ENCODE peak calls at places on chromosome 11, in eight cellular contexts. K is fibroblast of the aortic adventitia; I is IMR-90; Y is kidney epithelial cell; R is CD8-positive, alpha-beta T cell; F is coronary artery; E is right lobe of liver; C is GM23338. P is an unnamed sample.
A peak's percentile ranks its signal among the peaks of the same experiment; 100 is the strongest.

GRCh38 chr11:10502065-10502680 is 38.8 kb downstream of the RNF141 start:
- DNase-seq in C (no peak), F (no peak), R (no peak), K (no peak), Y (no peak), E (no peak), I (no peak), P (no peak)

GRCh38 chr11:90698238-90698637 is 475.4 kb upstream of the CHORDC1 start:
- DNase-seq in I (no peak), R (no peak), K (no peak), F (no peak), Y (no peak), E (no peak), C (peak; percentile 33), P (no peak)

GRCh38 chr11:100574894-100575769 is 112.0 kb upstream of the ARHGAP42 start:
- DNase-seq in R (no peak), I (peak; percentile 59), K (peak; percentile 53), C (peak; percentile 57), E (no peak), F (no peak), Y (no peak), P (peak; percentile 56)

GRCh38 chr11:57406337-57406904 is 16.0 kb upstream of the PRG2 start:
- DNase-seq in E (no peak), K (peak; percentile 15), Y (peak; percentile 80), I (peak; percentile 39), C (no peak), F (no peak), R (no peak), P (peak; percentile 31)

GRCh38 chr11:77073328-77074001 is 6.7 kb downstream of the CAPN5 start:
- DNase-seq in C (no peak), I (peak; percentile 94), E (peak; percentile 58), Y (peak; percentile 63), R (no peak), K (peak; percentile 94), F (peak; percentile 96), P (peak; percentile 90)

GRCh38 chr11:127632971-127633680 is 632.6 kb upstream of the KIRREL3 start:
- DNase-seq in E (no peak), Y (no peak), F (no peak), I (no peak), K (peak; percentile 16), R (no peak), C (peak; percentile 57), P (no peak)

GRCh38 chr11:125591659-125592304 is 870 bp upstream of the STT3A start:
- DNase-seq in F (peak; percentile 83), R (peak; percentile 22), Y (no peak), I (peak; percentile 13), K (peak; percentile 50), E (peak; percentile 52), C (peak; percentile 54), P (peak; percentile 44)

GRCh38 chr11:45092901-45093760 is 53.3 kb upstream of the PRDM11 start:
- DNase-seq in C (no peak), I (peak; percentile 85), F (peak; percentile 65), Y (peak; percentile 70), E (peak; percentile 33), R (peak; percentile 26), K (peak; percentile 66), P (peak; percentile 51)

GRCh38 chr11:7787239-7787638 is 9.5 kb downstream of the OR5P2 start:
- DNase-seq in I (no peak), Y (no peak), K (no peak), R (no peak), C (no peak), E (no peak), F (no peak), P (no peak)

GRCh38 chr11:15912291-15912690 is 444.1 kb downstream of the SOX6 start:
- DNase-seq in F (no peak), E (no peak), C (no peak), I (no peak), K (no peak), R (no peak), Y (no peak), P (no peak)

GRCh38 chr11:105906517-105906916 is 115.5 kb downstream of the MSANTD4 start:
- DNase-seq in C (no peak), R (no peak), K (no peak), E (no peak), Y (no peak), I (no peak), F (no peak), P (no peak)

GRCh38 chr11:74006743-74007304 is 2.1 kb downstream of the UCP3 start:
- DNase-seq in R (no peak), F (peak; percentile 56), I (no peak), Y (no peak), C (no peak), E (no peak), K (no peak), P (no peak)

GRCh38 chr11:64970731-64971151 is 1.2 kb downstream of the MAJIN start:
- DNase-seq in F (no peak), E (no peak), Y (peak; percentile 45), R (no peak), I (no peak), C (no peak), K (no peak), P (no peak)

GRCh38 chr11:2139118-2139490 is at the start of gene IGF2:
- DNase-seq in E (no peak), K (no peak), R (no peak), C (peak; percentile 62), F (no peak), I (no peak), Y (no peak), P (no peak)
- H3K4me3 ChIP-seq in E (no peak within 1 kb of the TSS), K (no peak within 1 kb of the TSS), R (peak within 1 kb of the TSS; percentile 35), C (peak within 1 kb of the TSS; percentile 59), F (peak within 1 kb of the TSS; percentile 68), I (peak within 1 kb of the TSS; percentile 44), Y (no peak within 1 kb of the TSS), P (peak within 1 kb of the TSS; percentile 46)

GRCh38 chr11:4830909-4831308 is 9.8 kb downstream of the OR51F2 start:
- DNase-seq in E (no peak), F (no peak), K (no peak), Y (no peak), I (no peak), R (no peak), C (no peak), P (no peak)

GRCh38 chr11:4825132-4825531 is 4.0 kb downstream of the OR51F2 start:
- DNase-seq in E (no peak), R (no peak), I (no peak), C (no peak), F (no peak), K (no peak), Y (no peak), P (no peak)

GRCh38 chr11:4821021-4821420 is at the start of gene OR51F2:
- DNase-seq in C (no peak), R (no peak), Y (no peak), K (no peak), E (no peak), F (no peak), I (no peak), P (no peak)

DNA sequence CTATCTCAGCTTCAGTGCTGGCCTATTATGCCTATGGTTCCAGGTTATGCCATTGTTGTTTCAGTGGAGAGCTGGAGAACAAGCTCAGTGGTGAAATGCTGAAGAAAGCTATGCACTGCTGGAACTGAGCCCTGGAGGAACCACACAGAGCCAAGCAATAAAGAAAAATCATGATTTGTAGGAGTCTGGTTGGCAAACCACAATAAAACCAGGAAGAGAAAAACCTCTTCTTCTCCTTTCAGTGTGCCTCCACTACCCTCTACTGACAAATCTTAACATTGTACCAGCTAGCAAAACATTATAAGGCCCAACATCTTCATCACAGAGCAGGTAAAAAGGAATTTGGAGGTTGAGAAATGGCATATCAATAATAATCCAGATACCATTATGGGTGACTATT is 5.3 kb downstream of the OR51F2 start:
- DNase-seq in I (peak; percentile 44), C (peak; percentile 41), F (no peak), K (no peak), Y (no peak), R (no peak), E (no peak), P (peak; percentile 18)
- TF ChIP-seq CTCF in I (peak; percentile 69), C (peak; percentile 67), F (no peak), K (no peak), Y (peak; percentile 9), R (no peak), E (no peak), P (peak; percentile 28)

DNA sequence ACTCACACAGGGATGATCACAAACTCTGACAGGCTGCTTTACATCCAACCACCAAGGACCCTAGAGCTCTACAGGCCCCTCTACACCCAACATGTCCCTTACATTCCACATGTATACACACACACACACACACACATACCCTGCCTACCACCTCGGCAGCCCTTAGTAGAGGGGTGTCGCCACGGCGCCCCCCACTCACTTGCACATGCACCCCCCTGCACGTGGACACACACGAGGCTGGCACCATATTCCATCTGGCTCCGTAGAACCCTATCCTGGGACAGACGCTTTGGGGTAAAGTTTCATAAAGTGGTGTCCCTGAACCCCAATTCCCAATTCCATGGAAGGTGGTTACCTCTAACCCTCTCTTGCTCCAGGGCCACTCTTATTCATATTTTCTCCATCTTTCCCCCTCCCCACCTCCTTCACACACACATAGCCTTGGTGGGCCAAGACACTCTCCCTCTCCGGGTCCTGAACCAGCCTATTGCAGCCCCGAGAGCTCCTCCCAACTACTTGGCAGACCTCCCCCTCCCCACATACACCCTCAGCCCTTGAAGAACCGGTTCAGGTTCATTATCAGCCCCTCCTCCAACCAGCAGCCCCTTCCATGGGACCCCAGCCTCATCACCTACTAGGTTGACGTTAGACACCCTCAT is 809 bp downstream of the PDE2A start:
- DNase-seq in R (no peak), I (no peak), C (peak; percentile 65), F (no peak), Y (no peak), K (no peak), E (no peak), P (no peak)
- H3K4me3 ChIP-seq in R (no peak overlapping the region), I (no peak overlapping the region), C (peak overlapping the region; percentile 66), F (no peak overlapping the region), Y (no peak overlapping the region), K (no peak overlapping the region), E (no peak overlapping the region), P (no peak overlapping the region)

GRCh38 chr11:69166186-69167115 is 10.7 kb downstream of the SMIM38 start:
- DNase-seq in F (no peak), R (no peak), I (peak; percentile 93), K (peak; percentile 74), Y (peak; percentile 83), E (no peak), C (peak; percentile 54), P (peak; percentile 93)
- TF ChIP-seq CTCF in F (peak; percentile 17), R (no peak), I (peak; percentile 45), K (peak; percentile 31), Y (peak; percentile 30), E (no peak), C (no peak), P (peak; percentile 41)

GRCh38 chr11:66279092-66279797 is 1.3 kb downstream of the CNIH2 start:
- DNase-seq in K (no peak), I (no peak), C (peak; percentile 63), E (no peak), F (no peak), R (no peak), Y (no peak), P (no peak)
- H3K4me3 ChIP-seq in K (no peak overlapping the region), I (no peak overlapping the region), C (peak overlapping the region; percentile 53), E (no peak overlapping the region), F (no peak overlapping the region), R (no peak overlapping the region), Y (no peak overlapping the region), P (no peak overlapping the region)

P was measured in astrocyte of the spinal cord.